ENCODE peak calls at places on chromosomes 5 and 9, in four cellular contexts. A is astrocyte, U is keratinocyte, I is trophoblast cell. E is an unnamed sample. For H3K79me2, the result is how much of the 10 kb centered on the place peaks cover.

GRCh38 chr9:127954831-127955293 is 17.2 kb upstream of the DPM2 start:
- DNase-seq in A (no peak), U (no peak), I (no peak), E (no peak)

GRCh38 chr5:154291917-154292316 is 101.4 kb downstream of the GALNT10 start:
- DNase-seq in A (no peak), U (no peak), I (no peak), E (no peak)

GRCh38 chr5:83015676-83016075 is 61.5 kb downstream of the TMEM167A start:
- DNase-seq in A (no peak), U (no peak), I (no peak), E (no peak)

GRCh38 chr9:137757613-137758029 is 120.0 kb upstream of the CACNA1B start:
- DNase-seq in A (peak), U (no peak), I (no peak), E (peak)

GRCh38 chr5:65837139-65837538 is 89.2 kb upstream of the ERBIN start:
- DNase-seq in A (peak), U (peak), I (no peak), E (peak)

GRCh38 chr5:14323466-14323865 is 180.3 kb downstream of the TRIO start:
- DNase-seq in A (peak), U (no peak), I (no peak), E (no peak)

GRCh38 chr5:31664566-31664965 is 25.6 kb downstream of the PDZD2 start:
- DNase-seq in A (peak), U (no peak), I (no peak), E (no peak)

GRCh38 chr5:3381206-3381825 is 214.3 kb upstream of the IRX1 start:
- DNase-seq in A (no peak), U (no peak), I (no peak), E (no peak)

GRCh38 chr5:139648205-139649081 is at the start of gene CXXC5:
- DNase-seq in A (peak), U (no peak), I (peak), E (peak)

GRCh38 chr5:80998590-80998979 is 38.4 kb downstream of the RASGRF2 start:
- DNase-seq in A (no peak), U (no peak), I (no peak), E (no peak)

GRCh38 chr9:95065224-95065623 is 252.3 kb downstream of the FANCC start:
- DNase-seq in A (no peak), U (no peak), I (no peak), E (peak)

GRCh38 chr5:126837907-126838539 is 61.1 kb downstream of the LMNB1 start:
- DNase-seq in A (no peak), U (no peak), I (no peak), E (peak)

GRCh38 chr5:1007681-1008450 is 736 bp upstream of the NKD2 start:
- DNase-seq in A (no peak), U (no peak), I (no peak), E (no peak)

GRCh38 chr5:165029471-165029870 is 1524.1 kb downstream of the MAT2B start:
- DNase-seq in A (peak), U (no peak), I (no peak), E (no peak)

GRCh38 chr9:133979921-133980863 is 11.9 kb downstream of the VAV2 start:
- DNase-seq in A (no peak), U (no peak), I (no peak), E (no peak)

GRCh38 chr5:56211298-56211865 is 21.7 kb downstream of the ANKRD55 start:
- DNase-seq in A (peak), U (no peak), I (peak), E (peak)

GRCh38 chr9:115845648-115846312 is 307.8 kb upstream of the PAPPA start:
- DNase-seq in A (peak), U (no peak), I (peak), E (peak)

GRCh38 chr9:72855890-72856523 is 96.8 kb downstream of the ALDH1A1 start:
- DNase-seq in A (no peak), U (no peak), I (no peak), E (no peak)

GRCh38 chr5:77569409-77569808 is 69.1 kb downstream of the OTP start:
- DNase-seq in A (no peak), U (no peak), I (no peak), E (no peak)

GRCh38 chr5:141960018-141960417 is 2.0 kb upstream of the PCDH12 start:
- DNase-seq in A (no peak), U (no peak), I (no peak), E (no peak)

GRCh38 chr5:178143901-178144300 is 9.8 kb downstream of the NHP2 start:
- DNase-seq in A (no peak), U (no peak), I (no peak), E (no peak)

GRCh38 chr9:134318941-134319305 is 7.3 kb upstream of the RXRA start:
- DNase-seq in A (no peak), U (no peak), I (no peak), E (no peak)

GRCh38 chr9:14057347-14058077 is 256.4 kb downstream of the NFIB start:
- DNase-seq in A (no peak), U (no peak), I (no peak), E (no peak)

GRCh38 chr5:156473271-156473935 is 146.4 kb downstream of the SGCD start:
- DNase-seq in A (peak), U (no peak), I (no peak), E (peak)

GRCh38 chr9:128068656-128069221 is 707 bp downstream of the SLC25A25 start:
- DNase-seq in A (no peak), U (no peak), I (no peak), E (peak)

GRCh38 chr9:100452894-100453293 is 20.1 kb upstream of the TMEFF1 start:
- DNase-seq in A (no peak), U (no peak), I (no peak), E (no peak)

GRCh38 chr9:127803507-127804352 is 1.0 kb downstream of the FPGS start:
- DNase-seq in A (no peak), U (peak), I (no peak), E (peak)

GRCh38 chr5:83844320-83845068 is 123.8 kb upstream of the HAPLN1 start:
- DNase-seq in A (peak), U (no peak), I (peak), E (peak)

GRCh38 chr9:110615526-110615925 is 36.0 kb upstream of the SVEP1 start:
- DNase-seq in A (peak), U (no peak), I (no peak), E (peak)

GRCh38 chr5:169534939-169535338 is 48.6 kb upstream of the SPDL1 start:
- DNase-seq in A (no peak), U (no peak), I (no peak), E (no peak)

GRCh38 chr5:76363385-76364261 is 39.5 kb upstream of the IQGAP2 start:
- DNase-seq in A (no peak), U (no peak), I (no peak), E (no peak)

GRCh38 chr9:77911928-77912327 is 119.7 kb downstream of the GNAQ start:
- DNase-seq in A (no peak), U (no peak), I (no peak), E (no peak)
- H3K79me2 ChIP-seq in A (under half), U (under half), I (under half), E (half or more)

DNA sequence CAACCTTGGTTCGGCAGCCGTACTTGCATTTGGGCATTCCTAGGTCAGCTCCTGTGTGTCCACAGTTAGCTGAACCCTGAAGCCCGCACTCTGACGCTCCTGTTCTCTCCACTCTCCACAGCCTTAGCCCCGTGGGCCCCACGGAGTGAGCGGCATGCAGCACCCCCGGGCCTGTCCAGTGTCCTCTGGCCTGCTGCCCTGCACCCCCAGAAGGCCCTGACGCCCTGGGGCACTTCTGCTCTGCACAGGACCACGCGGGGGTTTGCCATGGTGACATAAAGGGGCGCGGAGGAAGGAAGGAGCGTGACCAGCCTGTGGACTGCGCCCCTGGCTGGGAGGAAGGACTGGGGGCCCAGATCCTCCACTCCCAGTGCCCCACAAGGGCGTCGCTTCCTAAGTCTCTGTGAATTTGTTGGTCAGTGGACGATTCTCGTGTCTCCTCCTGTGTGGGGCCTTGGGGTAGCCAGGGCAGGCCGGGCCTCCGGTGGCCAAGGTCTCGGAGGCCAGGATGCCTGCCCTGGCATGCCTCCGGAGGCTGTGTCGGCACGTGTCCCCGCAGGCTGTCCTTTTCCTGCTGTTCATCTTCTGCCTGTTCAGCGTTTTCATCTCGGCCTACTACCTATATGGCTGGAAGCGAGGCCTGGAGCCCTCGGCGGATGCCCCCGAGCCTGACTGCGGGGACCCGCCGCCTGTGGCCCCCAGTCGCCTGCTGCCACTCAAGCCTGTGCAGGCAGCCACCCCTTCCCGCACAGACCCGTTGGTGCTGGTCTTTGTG is 13.0 kb downstream of the NDST1 start:
- DNase-seq in A (no peak), U (no peak), I (no peak), E (no peak)
- H3K9ac ChIP-seq in A (no peak), U (no peak), I (no peak), E (no peak)

GRCh38 chr9:113482991-113483675 is 19.6 kb downstream of the RGS3 start:
- DNase-seq in A (no peak), U (no peak), I (no peak), E (no peak)
- H3K27ac ChIP-seq in A (no peak), U (no peak), I (no peak), E (no peak)

GRCh38 chr5:151751593-151751992 is 6.8 kb downstream of the ATOX1 start:
- DNase-seq in A (no peak), U (no peak), I (no peak), E (no peak)
- H3K79me2 ChIP-seq in A (under half), U (half or more), I (under half), E (half or more)

DNA sequence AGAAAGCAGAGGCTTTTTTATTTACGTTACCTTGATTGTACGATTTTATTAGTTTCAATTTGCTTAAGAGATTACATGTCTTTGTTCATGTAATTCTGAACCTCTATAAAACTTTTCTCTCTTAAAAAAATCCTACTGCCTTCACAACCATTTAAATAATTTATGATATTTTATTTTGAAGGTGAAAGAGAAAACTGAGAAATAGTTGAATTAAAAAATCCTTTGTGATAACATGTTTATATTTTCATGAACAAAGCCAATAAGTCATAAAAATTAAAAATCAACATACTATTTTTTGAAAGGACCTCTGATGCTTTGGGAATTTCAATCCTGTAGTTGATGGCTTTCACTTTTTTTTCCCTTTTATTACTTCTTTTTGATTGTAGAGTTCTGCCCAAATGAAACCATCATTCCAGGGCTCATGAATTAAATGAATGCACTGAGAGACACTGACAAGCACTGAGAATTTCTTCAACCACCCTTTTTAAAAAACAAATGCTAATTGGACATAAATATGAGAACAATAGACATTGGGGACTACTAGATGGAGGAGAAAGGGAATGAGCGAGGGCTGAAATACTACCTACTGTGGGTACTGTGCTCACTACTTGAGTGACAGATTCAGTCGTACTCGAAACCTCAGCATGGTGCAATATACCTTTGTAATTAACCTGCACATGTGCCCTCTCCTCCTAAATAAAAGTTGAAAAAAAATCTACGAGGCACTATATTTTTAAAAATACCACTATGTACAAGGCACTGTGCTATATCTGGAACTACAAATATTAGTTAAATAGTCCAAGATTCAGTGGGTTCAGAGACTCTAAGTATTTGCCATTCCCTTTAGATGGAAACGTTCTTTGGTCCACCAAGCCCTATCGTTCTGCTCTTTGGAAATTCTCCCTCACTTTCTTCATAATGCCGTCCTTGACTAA is 5.9 kb downstream of the CDKN2A start:
- DNase-seq in A (no peak), U (no peak), I (no peak), E (no peak)
- H3K9ac ChIP-seq in A (peak), U (peak), I (no peak), E (peak)

GRCh38 chr9:126423709-126424185 is 97.1 kb downstream of the MVB12B start:
- DNase-seq in A (no peak), U (no peak), I (no peak), E (no peak)
- H3K27ac ChIP-seq in A (no peak), U (no peak), I (no peak), E (no peak)

GRCh38 chr9:4798281-4798680 is 5.5 kb downstream of the RCL1 start:
- DNase-seq in A (no peak), U (no peak), I (no peak), E (no peak)
- H3K79me2 ChIP-seq in A (half or more), U (half or more), I (under half), E (half or more)

DNA sequence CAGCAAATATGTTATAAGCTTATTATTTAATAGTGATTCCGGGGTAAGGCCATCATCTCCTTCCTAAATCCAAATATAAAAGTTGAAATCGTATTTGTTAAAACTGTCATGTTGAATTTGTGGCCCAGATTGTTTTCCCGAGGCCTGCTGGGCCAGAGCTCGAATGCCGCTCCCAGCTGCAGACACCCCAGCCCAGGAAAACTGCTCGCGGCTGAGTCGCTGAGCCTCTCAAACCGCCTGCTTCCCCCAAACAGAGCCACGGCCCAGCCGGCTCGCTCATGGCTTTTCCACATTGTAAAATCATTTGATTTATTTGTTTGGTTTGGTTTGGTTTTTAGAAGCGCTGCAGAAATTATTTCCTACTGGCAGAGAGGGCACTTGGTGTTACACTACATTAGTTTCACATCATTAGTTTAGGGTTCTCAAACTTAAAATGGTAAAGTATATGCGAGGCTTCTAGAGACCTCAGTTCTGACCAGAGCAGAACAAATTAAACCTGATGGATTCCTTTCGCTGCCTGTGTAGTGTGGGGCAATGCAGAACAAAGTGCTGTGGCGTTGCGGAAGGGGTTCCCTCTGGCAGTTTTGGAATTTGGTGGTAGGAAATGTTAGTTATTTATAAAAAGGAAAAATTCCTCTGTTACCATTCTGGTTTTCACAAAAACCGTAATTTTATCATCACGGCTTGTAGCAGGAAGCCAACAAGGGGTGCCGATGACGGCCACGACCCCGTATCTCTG is 156.5 kb upstream of the PITX1 start:
- DNase-seq in A (no peak), U (no peak), I (no peak), E (no peak)
- H3K9ac ChIP-seq in A (no peak), U (no peak), I (no peak), E (no peak)

GRCh38 chr5:68528877-68529276 is 313.3 kb downstream of the PIK3R1 start:
- DNase-seq in A (no peak), U (no peak), I (no peak), E (peak)
- H3K27ac ChIP-seq in A (peak), U (no peak), I (no peak), E (peak)

E was measured in GM23248.